ENCODE peak calls at places on chromosome X, in eight cellular contexts. U is stimulated activated CD8-positive, alpha-beta memory T cell treated with anti-CD3 and anti-CD28 coated beads, Interleukin-4, amount 100 ng/mL, for 4 hours; J is NCI-H345; V is HCT116; Q is fibroblast of pulmonary artery; G is activated T-helper 1 cell treated with Interleukin-2 at 50 U/mL for 16 hours; K is lower lobe of right lung; M is activated CD4-positive, alpha-beta T cell treated with anti-CD3 and anti-CD28 coated beads, Interleukin-2, amount 50 U/mL, for 4 hours. L is an unnamed sample.

GRCh38 chrX:18075603-18076002 is 145.1 kb downstream of the BEND2 start:
- DNase-seq in J (peak), K (no peak), V (no peak), M (no peak), U (no peak), Q (no peak), G (no peak), L (peak)

GRCh38 chrX:94365736-94366135 is 691.7 kb downstream of the FAM133A start:
- DNase-seq in U (no peak), Q (no peak), G (no peak), J (no peak), K (no peak), V (no peak), M (no peak), L (no peak)

GRCh38 chrX:33183366-33183765 is 28.0 kb downstream of the DMD start:
- DNase-seq in V (no peak), M (no peak), G (no peak), K (no peak), J (peak), Q (peak), U (no peak), L (no peak)

GRCh38 chrX:129522184-129523059 is 868 bp downstream of the SMARCA1 start:
- DNase-seq in J (peak), G (no peak), M (no peak), K (peak), U (no peak), Q (peak), V (peak), L (peak)

GRCh38 chrX:14872355-14872754 is 514 bp downstream of the FANCB start:
- DNase-seq in Q (no peak), G (no peak), M (no peak), J (no peak), U (no peak), K (no peak), V (no peak), L (no peak)

GRCh38 chrX:148120151-148120550 is 139.0 kb downstream of the FMR1NB start:
- DNase-seq in J (no peak), K (no peak), U (no peak), Q (no peak), G (no peak), M (no peak), V (no peak), L (no peak)

GRCh38 chrX:120308558-120308957 is 2.7 kb downstream of the TMEM255A start:
- DNase-seq in G (no peak), J (no peak), M (no peak), K (peak), V (no peak), U (no peak), Q (no peak), L (peak)

GRCh38 chrX:110310000-110310790 is 7.7 kb downstream of the AMMECR1 start:
- DNase-seq in J (peak), Q (no peak), K (no peak), V (no peak), M (no peak), U (no peak), G (no peak), L (no peak)

GRCh38 chrX:96407501-96407900 is 277.1 kb upstream of the DIAPH2 start:
- DNase-seq in G (no peak), V (no peak), U (no peak), Q (peak), J (no peak), K (no peak), M (no peak), L (no peak)

GRCh38 chrX:83535417-83536244 is 27.5 kb downstream of the POU3F4 start:
- DNase-seq in K (no peak), V (no peak), M (no peak), U (no peak), Q (no peak), J (no peak), G (no peak), L (peak)

GRCh38 chrX:134241960-134242619 is 5.1 kb downstream of the CCDC160 start:
- DNase-seq in K (no peak), U (no peak), J (no peak), V (no peak), Q (no peak), M (no peak), G (no peak), L (no peak)

GRCh38 chrX:45372151-45372550 is 171.5 kb upstream of the DIPK2B start:
- DNase-seq in K (no peak), Q (no peak), J (no peak), U (no peak), G (no peak), V (no peak), M (no peak), L (no peak)

GRCh38 chrX:40175416-40176255 is 77.9 kb upstream of the BCOR start:
- DNase-seq in V (no peak), J (peak), Q (peak), M (peak), U (peak), G (peak), K (peak), L (peak)

GRCh38 chrX:133966199-133966598 is 19.2 kb downstream of the GPC3 start:
- DNase-seq in M (no peak), G (no peak), Q (no peak), J (no peak), K (no peak), V (no peak), U (no peak), L (no peak)

GRCh38 chrX:109928596-109929335 is 74.1 kb upstream of the TMEM164 start:
- DNase-seq in Q (no peak), K (no peak), U (no peak), M (no peak), J (no peak), V (no peak), G (no peak), L (no peak)

GRCh38 chrX:11334165-11334564 is 41.0 kb downstream of the AMELX start:
- DNase-seq in U (no peak), Q (no peak), V (no peak), J (no peak), M (no peak), K (no peak), G (no peak), L (no peak)

GRCh38 chrX:103063918-103064434 is at the start of gene BEX1:
- DNase-seq in K (peak), V (no peak), U (no peak), G (no peak), M (no peak), Q (peak), J (peak), L (peak)

GRCh38 chrX:39261446-39262147 is 460.3 kb downstream of the MID1IP1 start:
- DNase-seq in U (no peak), J (peak), Q (peak), V (peak), M (no peak), K (no peak), G (no peak), L (peak)

GRCh38 chrX:43716144-43716543 is 60.0 kb downstream of the MAOA start:
- DNase-seq in V (no peak), M (no peak), G (no peak), U (no peak), J (no peak), Q (no peak), K (no peak), L (no peak)

GRCh38 chrX:119008122-119008744 is 33.8 kb downstream of the LONRF3 start:
- DNase-seq in U (no peak), Q (peak), K (no peak), J (no peak), M (peak), V (no peak), G (no peak), L (peak)

GRCh38 chrX:10169180-10169579 is 12.4 kb downstream of the CLCN4 start:
- DNase-seq in V (no peak), Q (no peak), U (no peak), G (no peak), M (no peak), K (no peak), J (no peak), L (no peak)

GRCh38 chrX:39258331-39258730 is 457.1 kb downstream of the MID1IP1 start:
- DNase-seq in V (no peak), U (no peak), G (no peak), J (no peak), Q (no peak), M (no peak), K (no peak), L (peak)

GRCh38 chrX:153830632-153831434 is 489 bp upstream of the PDZD4 start:
- DNase-seq in G (no peak), J (peak), K (no peak), M (no peak), V (no peak), U (no peak), Q (no peak), L (no peak)